ENCODE peak calls at places on chromosomes 6 and 20, in six cellular contexts. One of them, this sample, is unnamed.
A peak's percentile ranks its signal among the peaks of the same experiment; 100 is the strongest.

GRCh38 chr6:168016756-168017525 is 19.5 kb downstream of the KIF25 start:
- DNase-seq in heart left ventricle: no peak
- DNase-seq in glutamatergic neuron: no peak
- DNase-seq in NB4: no peak
- DNase-seq in lung microvascular endothelial cell: no peak
- DNase-seq in OCI-M1: no peak
- DNase-seq in this sample: no peak

GRCh38 chr6:169962604-169963469 is 211.4 kb downstream of the ERMARD start:
- DNase-seq in heart left ventricle: no peak
- DNase-seq in glutamatergic neuron: no peak
- DNase-seq in NB4: no peak
- DNase-seq in lung microvascular endothelial cell: no peak
- DNase-seq in OCI-M1: no peak
- DNase-seq in this sample: no peak

GRCh38 chr20:43787937-43788336 is 61.1 kb upstream of the GTSF1L start:
- DNase-seq in heart left ventricle: no peak
- DNase-seq in glutamatergic neuron: no peak
- DNase-seq in NB4: no peak
- DNase-seq in lung microvascular endothelial cell: no peak
- DNase-seq in OCI-M1: no peak
- DNase-seq in this sample: no peak

GRCh38 chr6:106773482-106773881 is 144.1 kb downstream of the QRSL1 start:
- DNase-seq in heart left ventricle: no peak
- DNase-seq in glutamatergic neuron: no peak
- DNase-seq in NB4: no peak
- DNase-seq in lung microvascular endothelial cell: no peak
- DNase-seq in OCI-M1: no peak
- DNase-seq in this sample: no peak

GRCh38 chr20:32574296-32575226 is 10.6 kb downstream of the NOL4L start:
- DNase-seq in heart left ventricle: no peak
- DNase-seq in glutamatergic neuron: peak; percentile 31
- DNase-seq in NB4: peak; percentile 92
- DNase-seq in lung microvascular endothelial cell: peak; percentile 73
- DNase-seq in OCI-M1: peak; percentile 51
- DNase-seq in this sample: no peak

GRCh38 chr6:139879823-139880356 is 505.4 kb upstream of the CITED2 start:
- DNase-seq in heart left ventricle: no peak
- DNase-seq in glutamatergic neuron: no peak
- DNase-seq in NB4: no peak
- DNase-seq in lung microvascular endothelial cell: peak; percentile 38
- DNase-seq in OCI-M1: no peak
- DNase-seq in this sample: no peak

GRCh38 chr6:45376310-45377040 is 1.3 kb downstream of the SUPT3H start:
- DNase-seq in heart left ventricle: no peak
- DNase-seq in glutamatergic neuron: no peak
- DNase-seq in NB4: peak; percentile 25
- DNase-seq in lung microvascular endothelial cell: no peak
- DNase-seq in OCI-M1: peak; percentile 60
- DNase-seq in this sample: peak; percentile 5

GRCh38 chr20:44034965-44035635 is 120.4 kb downstream of the TOX2 start:
- DNase-seq in heart left ventricle: no peak
- DNase-seq in glutamatergic neuron: no peak
- DNase-seq in NB4: no peak
- DNase-seq in lung microvascular endothelial cell: no peak
- DNase-seq in OCI-M1: no peak
- DNase-seq in this sample: no peak

GRCh38 chr6:154732538-154732823 is 735 bp upstream of the SCAF8 start:
- DNase-seq in heart left ventricle: no peak
- DNase-seq in glutamatergic neuron: no peak
- DNase-seq in NB4: no peak
- DNase-seq in lung microvascular endothelial cell: no peak
- DNase-seq in OCI-M1: no peak
- DNase-seq in this sample: no peak

GRCh38 chr20:10922941-10923340 is 249.1 kb upstream of the JAG1 start:
- DNase-seq in heart left ventricle: no peak
- DNase-seq in glutamatergic neuron: no peak
- DNase-seq in NB4: no peak
- DNase-seq in lung microvascular endothelial cell: peak; percentile 79
- DNase-seq in OCI-M1: peak; percentile 67
- DNase-seq in this sample: no peak

GRCh38 chr6:149336529-149336928 is 19.0 kb downstream of the TAB2 start:
- DNase-seq in heart left ventricle: no peak
- DNase-seq in glutamatergic neuron: no peak
- DNase-seq in NB4: no peak
- DNase-seq in lung microvascular endothelial cell: peak; percentile 23
- DNase-seq in OCI-M1: no peak
- DNase-seq in this sample: no peak

GRCh38 chr6:166901626-166902025 is 54.7 kb downstream of the RNASET2 start:
- DNase-seq in heart left ventricle: no peak
- DNase-seq in glutamatergic neuron: no peak
- DNase-seq in NB4: no peak
- DNase-seq in lung microvascular endothelial cell: no peak
- DNase-seq in OCI-M1: no peak
- DNase-seq in this sample: no peak

GRCh38 chr6:43465978-43466377 is 10.6 kb upstream of the DLK2 start:
- DNase-seq in heart left ventricle: no peak
- DNase-seq in glutamatergic neuron: no peak
- DNase-seq in NB4: peak; percentile 52
- DNase-seq in lung microvascular endothelial cell: no peak
- DNase-seq in OCI-M1: no peak
- DNase-seq in this sample: no peak

GRCh38 chr6:170232186-170233002 is 58.5 kb downstream of the DLL1 start:
- DNase-seq in heart left ventricle: peak; percentile 4
- DNase-seq in glutamatergic neuron: no peak
- DNase-seq in NB4: no peak
- DNase-seq in lung microvascular endothelial cell: no peak
- DNase-seq in OCI-M1: no peak
- DNase-seq in this sample: no peak

GRCh38 chr6:138086573-138087196 is 20.5 kb downstream of the PERP start:
- DNase-seq in heart left ventricle: no peak
- DNase-seq in glutamatergic neuron: no peak
- DNase-seq in NB4: no peak
- DNase-seq in lung microvascular endothelial cell: peak; percentile 31
- DNase-seq in OCI-M1: no peak
- DNase-seq in this sample: peak; percentile 54

GRCh38 chr6:118146584-118146983 is 239.5 kb downstream of the SLC35F1 start:
- DNase-seq in heart left ventricle: no peak
- DNase-seq in glutamatergic neuron: no peak
- DNase-seq in NB4: no peak
- DNase-seq in lung microvascular endothelial cell: no peak
- DNase-seq in OCI-M1: no peak
- DNase-seq in this sample: no peak

GRCh38 chr6:132264101-132264500 is 137.2 kb downstream of the MOXD1 start:
- DNase-seq in heart left ventricle: no peak
- DNase-seq in glutamatergic neuron: no peak
- DNase-seq in NB4: no peak
- DNase-seq in lung microvascular endothelial cell: no peak
- DNase-seq in OCI-M1: no peak
- DNase-seq in this sample: no peak

GRCh38 chr6:129863664-129864063 is 2.5 kb upstream of the TMEM244 start:
- DNase-seq in heart left ventricle: no peak
- DNase-seq in glutamatergic neuron: no peak
- DNase-seq in NB4: no peak
- DNase-seq in lung microvascular endothelial cell: no peak
- DNase-seq in OCI-M1: no peak
- DNase-seq in this sample: no peak

GRCh38 chr6:161429921-161430490 is 156.1 kb upstream of the AGPAT4 start:
- DNase-seq in heart left ventricle: no peak
- DNase-seq in glutamatergic neuron: no peak
- DNase-seq in NB4: peak; percentile 40
- DNase-seq in lung microvascular endothelial cell: no peak
- DNase-seq in OCI-M1: peak; percentile 47
- DNase-seq in this sample: no peak

GRCh38 chr20:8946036-8946926 is 122.6 kb upstream of the PLCB4 start:
- DNase-seq in heart left ventricle: no peak
- DNase-seq in glutamatergic neuron: no peak
- DNase-seq in NB4: no peak
- DNase-seq in lung microvascular endothelial cell: no peak
- DNase-seq in OCI-M1: no peak
- DNase-seq in this sample: no peak

GRCh38 chr6:88376759-88377387 is 210.7 kb upstream of the CNR1 start:
- DNase-seq in heart left ventricle: no peak
- DNase-seq in glutamatergic neuron: no peak
- DNase-seq in NB4: no peak
- DNase-seq in lung microvascular endothelial cell: peak; percentile 81
- DNase-seq in OCI-M1: no peak
- DNase-seq in this sample: no peak

GRCh38 chr6:99619409-99619762 is 12.8 kb downstream of the PRDM13 start:
- DNase-seq in heart left ventricle: no peak
- DNase-seq in glutamatergic neuron: no peak
- DNase-seq in NB4: no peak
- DNase-seq in lung microvascular endothelial cell: no peak
- DNase-seq in OCI-M1: no peak
- DNase-seq in this sample: no peak

GRCh38 chr20:57977588-57977987 is 250.9 kb downstream of the ANKRD60 start:
- DNase-seq in heart left ventricle: no peak
- DNase-seq in glutamatergic neuron: no peak
- DNase-seq in NB4: no peak
- DNase-seq in lung microvascular endothelial cell: no peak
- DNase-seq in OCI-M1: no peak
- DNase-seq in this sample: no peak

GRCh38 chr6:161748535-161749386 is 474.9 kb upstream of the AGPAT4 start:
- DNase-seq in heart left ventricle: peak; percentile 29
- DNase-seq in glutamatergic neuron: peak; percentile 88
- DNase-seq in NB4: peak; percentile 50
- DNase-seq in lung microvascular endothelial cell: no peak
- DNase-seq in OCI-M1: peak; percentile 86
- DNase-seq in this sample: peak; percentile 43

GRCh38 chr20:47551841-47552240 is 50.2 kb downstream of the NCOA3 start:
- DNase-seq in heart left ventricle: no peak
- DNase-seq in glutamatergic neuron: no peak
- DNase-seq in NB4: peak; percentile 20
- DNase-seq in lung microvascular endothelial cell: peak; percentile 40
- DNase-seq in OCI-M1: no peak
- DNase-seq in this sample: no peak